ENCODE peak calls at places on chromosomes 7 and 10, in six cellular contexts. H is bronchial epithelial cell, Z is nephron progenitor cell, N is AG04450, Q is MCF 10A, C is omental fat pad. Y is an unnamed sample.

GRCh38 chr7:130394421-130395188 is 14.3 kb downstream of the CPA1 start:
- DNase-seq in H (no peak), Z (no peak), N (no peak), Q (no peak), C (no peak), Y (no peak)

GRCh38 chr7:32072397-32072796 is 2.2 kb upstream of the PDE1C start:
- DNase-seq in H (no peak), Z (no peak), N (no peak), Q (no peak), C (no peak), Y (no peak)

GRCh38 chr7:127908430-127909258 is 122.6 kb downstream of the LRRC4 start:
- DNase-seq in H (no peak), Z (no peak), N (no peak), Q (no peak), C (no peak), Y (no peak)

GRCh38 chr10:32379314-32379949 is 32.5 kb upstream of the EPC1 start:
- DNase-seq in H (peak), Z (peak), N (no peak), Q (peak), C (no peak), Y (peak)

GRCh38 chr10:71562884-71563283 is 156.7 kb downstream of the C10orf105 start:
- DNase-seq in H (no peak), Z (no peak), N (no peak), Q (no peak), C (no peak), Y (no peak)

GRCh38 chr10:11864727-11865126 is 41.6 kb downstream of the PROSER2 start:
- DNase-seq in H (no peak), Z (no peak), N (no peak), Q (no peak), C (no peak), Y (no peak)

GRCh38 chr7:145884716-145885514 is 231.7 kb upstream of the CNTNAP2 start:
- DNase-seq in H (no peak), Z (no peak), N (no peak), Q (no peak), C (no peak), Y (no peak)

GRCh38 chr10:128929905-128930304 is 537.1 kb upstream of the MGMT start:
- DNase-seq in H (no peak), Z (no peak), N (no peak), Q (no peak), C (no peak), Y (no peak)

GRCh38 chr7:95213809-95214492 is 110.4 kb downstream of the PON1 start:
- DNase-seq in H (no peak), Z (no peak), N (no peak), Q (peak), C (peak), Y (no peak)

GRCh38 chr10:125591846-125592245 is 91.1 kb downstream of the TEX36 start:
- DNase-seq in H (no peak), Z (no peak), N (no peak), Q (no peak), C (no peak), Y (no peak)

GRCh38 chr10:69327463-69328345 is 49.4 kb downstream of the HK1 start:
- DNase-seq in H (peak), Z (no peak), N (no peak), Q (peak), C (no peak), Y (peak)

GRCh38 chr10:102769375-102770107 is 25.8 kb downstream of the WBP1L start:
- DNase-seq in H (peak), Z (no peak), N (no peak), Q (peak), C (no peak), Y (peak)

GRCh38 chr7:139703468-139704307 is 74.1 kb downstream of the HIPK2 start:
- DNase-seq in H (no peak), Z (no peak), N (no peak), Q (no peak), C (no peak), Y (no peak)

GRCh38 chr7:27520828-27521790 is 141.6 kb downstream of the HIBADH start:
- DNase-seq in H (no peak), Z (no peak), N (peak), Q (peak), C (peak), Y (no peak)

GRCh38 chr7:108246227-108246837 is 116.2 kb upstream of the LAMB4 start:
- DNase-seq in H (peak), Z (peak), N (peak), Q (peak), C (no peak), Y (peak)

GRCh38 chr10:4771554-4772201 is 54.3 kb upstream of the AKR1E2 start:
- DNase-seq in H (peak), Z (no peak), N (peak), Q (no peak), C (no peak), Y (peak)

GRCh38 chr7:130982160-130982638 is 248.2 kb upstream of the KLF14 start:
- DNase-seq in H (peak), Z (no peak), N (no peak), Q (peak), C (no peak), Y (peak)

GRCh38 chr7:47089068-47089417 is 492.9 kb downstream of the TNS3 start:
- DNase-seq in H (no peak), Z (no peak), N (no peak), Q (no peak), C (no peak), Y (no peak)
- TF ChIP-seq CTCF in H (no peak), Z (no peak), N (no peak), Q (no peak), C (no peak), Y (no peak)

GRCh38 chr10:30018512-30018911 is 40.9 kb downstream of the JCAD start:
- DNase-seq in H (no peak), Z (no peak), N (no peak), Q (no peak), C (no peak), Y (no peak)
- TF ChIP-seq CTCF in H (no peak), Z (no peak), N (no peak), Q (no peak), C (no peak), Y (no peak)

DNA sequence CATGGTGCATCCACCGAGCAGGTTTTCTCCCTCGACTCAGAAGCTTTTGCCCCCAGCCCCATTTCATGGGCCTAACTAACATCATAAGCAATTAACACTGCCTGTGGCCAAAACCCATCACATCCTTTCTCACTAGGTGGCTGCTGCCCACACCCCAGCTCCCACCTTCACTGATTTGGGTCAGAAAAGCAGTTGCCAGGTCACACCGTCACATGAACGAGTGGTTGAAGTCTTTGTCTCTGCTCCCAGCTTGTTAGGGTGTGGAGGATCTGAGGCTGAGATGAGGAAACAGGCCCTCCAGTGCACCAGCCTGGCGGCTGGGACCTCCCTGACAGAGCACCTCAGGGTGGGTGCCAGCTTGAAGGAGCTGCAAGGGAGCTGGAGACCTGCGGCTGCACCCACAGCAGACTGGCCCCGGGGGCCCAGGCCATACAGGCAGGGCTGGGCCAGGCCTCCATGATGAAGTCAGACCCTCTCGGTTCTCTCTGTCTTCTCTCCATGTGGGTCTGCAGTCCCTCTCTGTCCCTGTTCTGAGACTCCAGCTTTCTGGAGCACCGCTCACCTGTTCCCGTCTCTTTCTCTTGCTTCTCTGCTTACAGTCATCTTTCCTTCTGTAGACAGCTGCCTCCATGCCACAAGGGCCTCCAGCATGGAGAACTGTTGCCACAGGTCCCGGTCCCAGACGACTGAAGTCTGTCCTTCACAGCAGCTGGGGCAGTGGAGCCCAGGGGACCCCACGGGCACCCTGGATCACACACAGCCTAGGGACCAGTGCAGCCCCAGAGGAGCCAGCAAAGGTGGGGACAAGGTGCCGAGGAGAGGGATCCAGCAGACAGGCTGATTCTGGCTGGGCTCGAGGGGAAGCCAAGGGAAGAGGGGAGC is 13.8 kb upstream of the INPP5A start:
- DNase-seq in H (no peak), Z (no peak), N (no peak), Q (no peak), C (peak), Y (no peak)
- TF ChIP-seq CTCF in H (no peak), Z (no peak), N (no peak), Q (no peak), C (no peak), Y (no peak)

GRCh38 chr7:26284995-26285632 is 6.5 kb upstream of the SNX10 start:
- DNase-seq in H (peak), Z (no peak), N (no peak), Q (peak), C (no peak), Y (no peak)
- TF ChIP-seq CTCF in H (peak), Z (no peak), N (peak), Q (peak), C (no peak), Y (peak)